ENCODE peak calls at places on chromosomes 4 and X, in five cellular contexts. B is colonic mucosa; J is suprapubic skin; E is substantia nigra; W is CD4-positive, alpha-beta T cell. D is an unnamed sample.

GRCh38 chr4:56146956-56147355 is 198.2 kb downstream of the CEP135 start:
- DNase-seq in B (no peak), J (no peak), E (no peak), W (no peak), D (no peak)

GRCh38 chr4:76779740-76780459 is 118.0 kb downstream of the SOWAHB start:
- DNase-seq in B (no peak), J (no peak), E (no peak), W (no peak), D (no peak)

GRCh38 chr4:188826393-188826792 is 687.2 kb downstream of the TRIML1 start:
- DNase-seq in B (no peak), J (no peak), E (no peak), W (no peak), D (no peak)

GRCh38 chr4:53693408-53693807 is 102.1 kb upstream of the LNX1 start:
- DNase-seq in B (no peak), J (no peak), E (no peak), W (no peak), D (no peak)

GRCh38 chr4:73944061-73944875 is 37.6 kb downstream of the PF4 start:
- DNase-seq in B (peak; percentile 57), J (no peak), E (no peak), W (no peak), D (peak; percentile 8)

GRCh38 chr4:112411781-112412281 is 104.1 kb downstream of the NEUROG2 start:
- DNase-seq in B (no peak), J (no peak), E (no peak), W (no peak), D (no peak)

GRCh38 chrX:154734101-154734781 is 16.6 kb downstream of the GAB3 start:
- DNase-seq in B (no peak), J (no peak), E (no peak), W (peak; percentile 13), D (no peak)

GRCh38 chrX:110491846-110492620 is 133.4 kb downstream of the RTL9 start:
- DNase-seq in B (no peak), J (no peak), E (no peak), W (no peak), D (no peak)

GRCh38 chr4:94298725-94299252 is 43.8 kb downstream of the HPGDS start:
- DNase-seq in B (no peak), J (no peak), E (no peak), W (no peak), D (no peak)

GRCh38 chr4:147655639-147656038 is 28.3 kb downstream of the PRMT9 start:
- DNase-seq in B (no peak), J (no peak), E (no peak), W (no peak), D (no peak)

GRCh38 chr4:14783011-14783877 is 219.0 kb upstream of the CPEB2 start:
- DNase-seq in B (no peak), J (no peak), E (no peak), W (no peak), D (no peak)
- H3K27ac ChIP-seq in B (no peak overlapping the region), J (no peak overlapping the region), E (no peak overlapping the region), W (no peak overlapping the region), D (no peak overlapping the region)

GRCh38 chr4:82820689-82821088 is 22.1 kb upstream of the SCD5 start:
- DNase-seq in B (no peak), J (no peak), E (no peak), W (no peak), D (no peak)

GRCh38 chr4:82823062-82823461 is 24.5 kb upstream of the SCD5 start:
- DNase-seq in B (no peak), J (no peak), E (no peak), W (no peak), D (no peak)

GRCh38 chr4:82825425-82825824 is 26.8 kb upstream of the SCD5 start:
- DNase-seq in B (no peak), J (no peak), E (no peak), W (no peak), D (no peak)
- H3K27ac ChIP-seq in B (no peak overlapping the region), J (no peak overlapping the region), E (peak overlapping the region; percentile 58), W (no peak overlapping the region), D (no peak overlapping the region)

GRCh38 chrX:151039351-151039750 is 56.2 kb downstream of the HMGB3 start:
- DNase-seq in B (no peak), J (no peak), E (no peak), W (no peak), D (no peak)
- H3K27ac ChIP-seq in B (no peak overlapping the region), J (no peak overlapping the region), E (no peak overlapping the region), W (no peak overlapping the region), D (no peak overlapping the region)

GRCh38 chr4:143654571-143654970 is 45.9 kb downstream of the FREM3 start:
- DNase-seq in B (no peak), J (no peak), E (no peak), W (no peak), D (no peak)

GRCh38 chr4:143658336-143658735 is 42.1 kb downstream of the FREM3 start:
- DNase-seq in B (no peak), J (no peak), E (no peak), W (no peak), D (no peak)

GRCh38 chr4:143653031-143653430 is 47.4 kb downstream of the FREM3 start:
- DNase-seq in B (no peak), J (no peak), E (no peak), W (no peak), D (no peak)
- H3K27ac ChIP-seq in B (no peak overlapping the region), J (no peak overlapping the region), E (no peak overlapping the region), W (no peak overlapping the region), D (no peak overlapping the region)

DNA sequence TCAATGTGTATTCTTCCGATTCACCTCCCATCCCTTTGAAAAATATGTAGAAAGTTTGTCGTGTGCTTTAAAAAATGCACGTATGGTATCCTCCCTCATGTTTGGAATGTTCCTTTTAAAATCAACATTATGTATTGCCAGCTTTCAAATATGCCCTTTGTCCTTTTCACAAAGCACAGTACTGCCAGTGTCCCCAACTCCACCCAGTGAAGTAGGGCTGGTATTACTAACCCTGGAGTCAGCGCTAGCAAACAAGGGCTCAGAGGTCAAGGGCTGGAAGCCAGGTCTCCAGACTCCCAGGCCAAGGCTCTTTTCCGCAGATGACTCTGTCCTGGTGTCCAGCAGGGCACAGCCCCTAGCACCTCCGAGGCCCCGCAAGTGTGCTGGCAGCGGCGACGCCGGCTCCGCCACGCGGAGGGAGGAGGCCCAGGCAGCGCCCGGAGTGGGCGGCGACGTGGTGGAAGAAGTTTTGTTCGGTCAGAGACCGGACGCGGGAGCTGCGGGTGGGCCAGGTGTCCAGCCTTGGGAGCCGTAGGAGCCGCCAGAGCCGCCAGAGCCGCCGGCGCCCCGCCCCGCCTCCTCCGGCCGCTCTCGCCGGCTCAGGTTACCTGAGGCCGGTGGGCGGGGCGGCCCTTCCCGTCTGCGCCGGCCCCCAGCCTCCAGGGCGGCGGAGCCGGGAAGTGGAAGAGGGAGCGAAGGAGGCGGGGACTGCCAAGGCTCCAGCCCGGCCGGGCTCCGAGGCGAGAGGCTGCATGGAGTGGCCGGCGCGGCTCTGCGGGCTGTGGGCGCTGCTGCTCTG is at the start of gene IL13RA1:
- DNase-seq in B (peak; percentile 77), J (peak; percentile 80), E (no peak), W (no peak), D (peak; percentile 90)
- H3K27ac ChIP-seq in B (peak within 1 kb of the TSS; percentile 90), J (peak within 1 kb of the TSS; percentile 96), E (peak within 1 kb of the TSS; percentile 51), W (no peak within 1 kb of the TSS), D (peak within 1 kb of the TSS; percentile 93)

GRCh38 chr4:180449395-180449956 is 1793.7 kb upstream of the TENM3 start:
- DNase-seq in B (no peak), J (no peak), E (peak; percentile 1), W (no peak), D (no peak)
- H3K27ac ChIP-seq in B (no peak overlapping the region), J (no peak overlapping the region), E (no peak overlapping the region), W (no peak overlapping the region), D (no peak overlapping the region)

DNA sequence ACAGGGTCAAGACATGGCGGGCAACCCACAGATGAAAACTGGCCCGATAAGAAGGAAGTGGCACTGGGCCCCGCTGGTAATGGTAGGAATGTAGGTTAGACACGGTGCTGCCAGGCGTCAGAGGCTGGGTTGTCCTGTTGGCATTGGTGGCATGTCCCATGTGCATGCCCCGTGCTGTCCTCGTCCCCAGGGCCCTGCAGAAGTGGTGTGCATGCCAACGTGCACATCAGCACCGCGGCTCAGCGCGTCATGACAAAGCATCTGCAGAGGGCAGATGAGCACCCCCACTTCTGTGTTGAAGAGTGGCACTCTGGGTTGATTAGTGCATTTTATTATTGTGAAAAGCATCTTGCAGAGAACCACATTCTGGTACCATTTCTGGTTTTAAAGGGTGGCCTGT is 35.6 kb downstream of the NELFA start:
- DNase-seq in B (no peak), J (no peak), E (no peak), W (no peak), D (no peak)
- H3K27ac ChIP-seq in B (no peak overlapping the region), J (no peak overlapping the region), E (no peak overlapping the region), W (no peak overlapping the region), D (no peak overlapping the region)